ENCODE peak calls at places on chromosome 7, in four cellular contexts. One of them, this sample, is unnamed.

GRCh38 chr7:738241-738640 is 11.2 kb upstream of the PRKAR1B start:
- DNase-seq in astrocyte: no peak
- DNase-seq in kidney: no peak
- DNase-seq in IMR-90: no peak
- DNase-seq in this sample: no peak

GRCh38 chr7:108211382-108212201 is 81.4 kb upstream of the LAMB4 start:
- DNase-seq in kidney: no peak
- DNase-seq in IMR-90: peak; percentile 59
- DNase-seq in astrocyte: peak; percentile 60
- DNase-seq in this sample: peak; percentile 31

GRCh38 chr7:5139998-5140397 is 50.0 kb upstream of the WIPI2 start:
- DNase-seq in IMR-90: peak; percentile 9
- DNase-seq in astrocyte: no peak
- DNase-seq in kidney: no peak
- DNase-seq in this sample: peak; percentile 42

GRCh38 chr7:131753620-131754222 is 197.3 kb upstream of the PODXL start:
- DNase-seq in IMR-90: no peak
- DNase-seq in kidney: no peak
- DNase-seq in astrocyte: no peak
- DNase-seq in this sample: no peak

GRCh38 chr7:41996381-41997035 is 240.5 kb downstream of the GLI3 start:
- DNase-seq in astrocyte: peak; percentile 81
- DNase-seq in kidney: no peak
- DNase-seq in IMR-90: peak; percentile 86
- DNase-seq in this sample: no peak

GRCh38 chr7:142636751-142637150 is 112.5 kb upstream of the PRSS1 start:
- DNase-seq in kidney: no peak
- DNase-seq in astrocyte: no peak
- DNase-seq in IMR-90: no peak
- DNase-seq in this sample: no peak

GRCh38 chr7:157664866-157665633 is 328.2 kb downstream of the DNAJB6 start:
- DNase-seq in kidney: peak; percentile 48
- DNase-seq in astrocyte: no peak
- DNase-seq in IMR-90: no peak
- DNase-seq in this sample: no peak

GRCh38 chr7:104878577-104878976 is 135.4 kb upstream of the KMT2E start:
- DNase-seq in astrocyte: no peak
- DNase-seq in IMR-90: no peak
- DNase-seq in kidney: no peak
- DNase-seq in this sample: no peak

GRCh38 chr7:112036071-112036470 is 170.1 kb downstream of the DOCK4 start:
- DNase-seq in kidney: no peak
- DNase-seq in IMR-90: peak; percentile 53
- DNase-seq in astrocyte: no peak
- DNase-seq in this sample: no peak

GRCh38 chr7:116632349-116632748 is 39.6 kb upstream of the MET start:
- DNase-seq in IMR-90: peak; percentile 54
- DNase-seq in astrocyte: peak; percentile 19
- DNase-seq in kidney: no peak
- DNase-seq in this sample: no peak

GRCh38 chr7:1709281-1709680 is 39.2 kb downstream of the ELFN1 start:
- DNase-seq in kidney: peak; percentile 22
- DNase-seq in astrocyte: no peak
- DNase-seq in IMR-90: no peak
- DNase-seq in this sample: no peak

GRCh38 chr7:81467964-81468363 is 301.9 kb downstream of the HGF start:
- DNase-seq in astrocyte: no peak
- DNase-seq in kidney: no peak
- DNase-seq in IMR-90: no peak
- DNase-seq in this sample: no peak

GRCh38 chr7:13981070-13981469 is 8.4 kb downstream of the ETV1 start:
- DNase-seq in kidney: no peak
- DNase-seq in astrocyte: peak; percentile 98
- DNase-seq in IMR-90: peak; percentile 98
- DNase-seq in this sample: peak; percentile 43

GRCh38 chr7:101935521-101936141 is 118.2 kb downstream of the CUX1 start:
- DNase-seq in kidney: peak; percentile 85
- DNase-seq in IMR-90: no peak
- DNase-seq in astrocyte: no peak
- DNase-seq in this sample: peak; percentile 72

GRCh38 chr7:12785473-12785872 is 98.0 kb downstream of the ARL4A start:
- DNase-seq in astrocyte: no peak
- DNase-seq in kidney: no peak
- DNase-seq in IMR-90: no peak
- DNase-seq in this sample: no peak

This sample was measured in stomach.